ENCODE peak calls at places on chromosome 21, in six cellular contexts. C is Calu3, Y is stromal cell of bone marrow, A is Daoy, L is DMS153, X is HT1080. O is an unnamed sample.

GRCh38 chr21:46323227-46323709 is 402 bp downstream of the C21orf58 start:
- DNase-seq in C (no peak), Y (no peak), A (peak; percentile 28), L (no peak), X (no peak), O (no peak)

GRCh38 chr21:45142916-45143315 is 68.5 kb downstream of the ADARB1 start:
- DNase-seq in C (no peak), Y (no peak), A (no peak), L (no peak), X (no peak), O (no peak)

GRCh38 chr21:42003051-42003461 is 7.1 kb downstream of the ZBTB21 start:
- DNase-seq in C (no peak), Y (no peak), A (peak; percentile 60), L (no peak), X (peak; percentile 22), O (no peak)

GRCh38 chr21:23217597-23217996 is 2219.4 kb downstream of the NCAM2 start:
- DNase-seq in C (no peak), Y (no peak), A (peak; percentile 5), L (no peak), X (peak; percentile 59), O (no peak)

GRCh38 chr21:14046401-14046800 is 164.4 kb downstream of the LIPI start:
- DNase-seq in C (no peak), Y (no peak), A (no peak), L (no peak), X (no peak), O (no peak)

GRCh38 chr21:41966341-41966833 is 12.6 kb upstream of the C2CD2 start:
- DNase-seq in C (no peak), Y (peak; percentile 58), A (peak; percentile 74), L (no peak), X (peak; percentile 28), O (no peak)

GRCh38 chr21:45636921-45637646 is 6.4 kb upstream of the PCBP3 start:
- DNase-seq in C (no peak), Y (no peak), A (peak; percentile 12), L (no peak), X (no peak), O (no peak)

GRCh38 chr21:34930971-34931370 is 118.1 kb downstream of the RUNX1 start:
- DNase-seq in C (no peak), Y (no peak), A (peak; percentile 42), L (no peak), X (no peak), O (no peak)

GRCh38 chr21:36508948-36509347 is 29.0 kb upstream of the CLDN14 start:
- DNase-seq in C (no peak), Y (no peak), A (no peak), L (peak; percentile 76), X (no peak), O (no peak)

GRCh38 chr21:31665397-31665796 is 5.9 kb downstream of the SOD1 start:
- DNase-seq in C (no peak), Y (no peak), A (no peak), L (no peak), X (peak; percentile 16), O (no peak)

GRCh38 chr21:29018540-29018939 is 609 bp downstream of the RWDD2B start:
- DNase-seq in C (no peak), Y (no peak), A (peak; percentile 29), L (no peak), X (no peak), O (no peak)

GRCh38 chr21:44924611-44925010 is 3.9 kb upstream of the ITGB2 start:
- DNase-seq in C (no peak), Y (no peak), A (no peak), L (no peak), X (no peak), O (no peak)

GRCh38 chr21:14541840-14542495 is 4.1 kb downstream of the SAMSN1 start:
- DNase-seq in C (no peak), Y (no peak), A (no peak), L (no peak), X (no peak), O (no peak)

GRCh38 chr21:46036696-46037337 is 55.2 kb downstream of the COL6A1 start:
- DNase-seq in C (no peak), Y (no peak), A (no peak), L (no peak), X (no peak), O (no peak)

GRCh38 chr21:42002421-42002958 is 7.7 kb downstream of the ZBTB21 start:
- DNase-seq in C (no peak), Y (no peak), A (peak; percentile 93), L (no peak), X (peak; percentile 77), O (no peak)

GRCh38 chr21:31374430-31374829 is 30.4 kb upstream of the TIAM1 start:
- DNase-seq in C (no peak), Y (no peak), A (no peak), L (no peak), X (no peak), O (no peak)

GRCh38 chr21:41897690-41898089 is 18.5 kb upstream of the PRDM15 start:
- DNase-seq in C (no peak), Y (no peak), A (no peak), L (no peak), X (no peak), O (no peak)

O was measured in body of pancreas.